ENCODE peak calls at places on chromosomes 1 and 21, in five cellular contexts. J, B, C, Z and D are unnamed samples.

GRCh38 chr1:230176871-230177411 is 109.9 kb downstream of the GALNT2 start:
- DNase-seq in C (peak; percentile 29), B (peak; percentile 59), J (no peak), Z (no peak), D (peak; percentile 83)

GRCh38 chr1:51421961-51422360 is 91.6 kb upstream of the TTC39A start:
- DNase-seq in J (no peak), C (peak; percentile 66), B (no peak), Z (no peak), D (no peak)

GRCh38 chr1:160748182-160748876 is 9.3 kb downstream of the SLAMF7 start:
- DNase-seq in J (no peak), C (peak; percentile 65), B (no peak), Z (no peak), D (no peak)

GRCh38 chr1:38561699-38562098 is 297.9 kb downstream of the RRAGC start:
- DNase-seq in Z (no peak), C (no peak), B (no peak), J (no peak), D (no peak)

GRCh38 chr1:41661428-41662060 is 177.1 kb upstream of the EDN2 start:
- DNase-seq in C (no peak), B (no peak), Z (no peak), J (no peak), D (peak; percentile 31)

GRCh38 chr1:98068016-98068415 is 147.2 kb upstream of the DPYD start:
- DNase-seq in Z (no peak), B (no peak), C (no peak), J (no peak), D (no peak)

GRCh38 chr1:192235127-192235526 is 76.9 kb downstream of the RGS18 start:
- DNase-seq in J (no peak), Z (no peak), C (no peak), B (no peak), D (no peak)

GRCh38 chr1:228303596-228303995 is 95.8 kb downstream of the OBSCN start:
- DNase-seq in C (no peak), Z (no peak), J (no peak), B (no peak), D (no peak)

GRCh38 chr1:42960693-42961559 is 2.3 kb upstream of the SLC2A1 start:
- DNase-seq in B (no peak), C (no peak), J (no peak), Z (peak; percentile 38), D (no peak)

GRCh38 chr1:40799351-40799867 is 15.8 kb downstream of the KCNQ4 start:
- DNase-seq in C (peak; percentile 17), Z (peak; percentile 83), B (no peak), J (no peak), D (peak; percentile 68)

GRCh38 chr1:112325504-112325903 is 70.5 kb upstream of the CTTNBP2NL start:
- DNase-seq in C (no peak), J (no peak), B (no peak), Z (peak; percentile 17), D (peak; percentile 58)

GRCh38 chr1:202107321-202107761 is 15.4 kb upstream of the GPR37L1 start:
- DNase-seq in B (no peak), C (no peak), J (no peak), Z (peak; percentile 32), D (no peak)

GRCh38 chr21:46100020-46100419 is 2.1 kb downstream of the COL6A2 start:
- DNase-seq in J (no peak), C (no peak), B (no peak), Z (no peak), D (no peak)

GRCh38 chr21:32256873-32257620 is 21.8 kb downstream of the MIS18A start:
- DNase-seq in J (no peak), Z (peak; percentile 94), B (peak; percentile 23), C (peak; percentile 64), D (peak; percentile 70)

GRCh38 chr1:192559115-192560006 is 16.2 kb upstream of the RGS1 start:
- DNase-seq in J (no peak), Z (no peak), B (no peak), C (peak; percentile 100), D (no peak)

GRCh38 chr21:42705746-42706374 is 52.4 kb downstream of the PDE9A start:
- DNase-seq in Z (no peak), C (no peak), B (no peak), J (no peak), D (no peak)

GRCh38 chr1:56551691-56552090 is 27.7 kb downstream of the PLPP3 start:
- DNase-seq in B (no peak), Z (no peak), C (no peak), J (no peak), D (no peak)